ENCODE peak calls at places on chromosome 6, in ten cellular contexts. One of them, this sample, is unnamed.

GRCh38 chr6:149750136-149750609 is 632 bp downstream of the PCMT1 start:
- DNase-seq in NCI-H2081: peak
- DNase-seq in AG09309: no peak
- DNase-seq in C1 segment of cervical spinal cord: no peak
- DNase-seq in PC-9: peak
- DNase-seq in sigmoid colon: peak
- DNase-seq in GM13976: peak
- DNase-seq in GM12892: peak
- DNase-seq in AG10803: peak
- DNase-seq in stimulated activated CD4-positive, alpha-beta T cell treated with anti-CD3 and anti-CD28 coated beads, Interleukin-4, amount 100 ng/mL, for 24 hours: peak
- DNase-seq in this sample: peak

GRCh38 chr6:36336779-36337194 is at the start of gene BNIP5:
- DNase-seq in GM13976: peak
- DNase-seq in stimulated activated CD4-positive, alpha-beta T cell treated with anti-CD3 and anti-CD28 coated beads, Interleukin-4, amount 100 ng/mL, for 24 hours: no peak
- DNase-seq in C1 segment of cervical spinal cord: no peak
- DNase-seq in PC-9: no peak
- DNase-seq in AG10803: no peak
- DNase-seq in sigmoid colon: no peak
- DNase-seq in AG09309: no peak
- DNase-seq in GM12892: no peak
- DNase-seq in NCI-H2081: no peak
- DNase-seq in this sample: no peak

GRCh38 chr6:11264100-11264499 is 31.6 kb upstream of the NEDD9 start:
- DNase-seq in AG10803: no peak
- DNase-seq in GM13976: no peak
- DNase-seq in stimulated activated CD4-positive, alpha-beta T cell treated with anti-CD3 and anti-CD28 coated beads, Interleukin-4, amount 100 ng/mL, for 24 hours: no peak
- DNase-seq in GM12892: no peak
- DNase-seq in AG09309: no peak
- DNase-seq in C1 segment of cervical spinal cord: no peak
- DNase-seq in sigmoid colon: no peak
- DNase-seq in NCI-H2081: no peak
- DNase-seq in PC-9: no peak
- DNase-seq in this sample: no peak

GRCh38 chr6:17865243-17865642 is 122.2 kb downstream of the KIF13A start:
- DNase-seq in GM12892: no peak
- DNase-seq in AG10803: no peak
- DNase-seq in sigmoid colon: no peak
- DNase-seq in NCI-H2081: peak
- DNase-seq in AG09309: no peak
- DNase-seq in C1 segment of cervical spinal cord: no peak
- DNase-seq in PC-9: peak
- DNase-seq in GM13976: no peak
- DNase-seq in stimulated activated CD4-positive, alpha-beta T cell treated with anti-CD3 and anti-CD28 coated beads, Interleukin-4, amount 100 ng/mL, for 24 hours: no peak
- DNase-seq in this sample: no peak

GRCh38 chr6:31639449-31639861 is 13.0 kb downstream of the BAG6 start:
- DNase-seq in sigmoid colon: no peak
- DNase-seq in GM12892: no peak
- DNase-seq in stimulated activated CD4-positive, alpha-beta T cell treated with anti-CD3 and anti-CD28 coated beads, Interleukin-4, amount 100 ng/mL, for 24 hours: peak
- DNase-seq in PC-9: no peak
- DNase-seq in C1 segment of cervical spinal cord: no peak
- DNase-seq in GM13976: no peak
- DNase-seq in AG10803: peak
- DNase-seq in AG09309: no peak
- DNase-seq in NCI-H2081: no peak
- DNase-seq in this sample: no peak

GRCh38 chr6:137495652-137496391 is 1.6 kb upstream of the OLIG3 start:
- DNase-seq in NCI-H2081: no peak
- DNase-seq in AG10803: no peak
- DNase-seq in PC-9: no peak
- DNase-seq in GM13976: peak
- DNase-seq in C1 segment of cervical spinal cord: no peak
- DNase-seq in GM12892: no peak
- DNase-seq in stimulated activated CD4-positive, alpha-beta T cell treated with anti-CD3 and anti-CD28 coated beads, Interleukin-4, amount 100 ng/mL, for 24 hours: no peak
- DNase-seq in AG09309: no peak
- DNase-seq in sigmoid colon: no peak
- DNase-seq in this sample: no peak

GRCh38 chr6:121135425-121135824 is 198.9 kb downstream of the TBC1D32 start:
- DNase-seq in stimulated activated CD4-positive, alpha-beta T cell treated with anti-CD3 and anti-CD28 coated beads, Interleukin-4, amount 100 ng/mL, for 24 hours: no peak
- DNase-seq in C1 segment of cervical spinal cord: no peak
- DNase-seq in AG10803: no peak
- DNase-seq in PC-9: no peak
- DNase-seq in GM12892: no peak
- DNase-seq in GM13976: no peak
- DNase-seq in NCI-H2081: no peak
- DNase-seq in sigmoid colon: no peak
- DNase-seq in AG09309: no peak
- DNase-seq in this sample: no peak

GRCh38 chr6:25476126-25476525 is 175.9 kb upstream of the SCGN start:
- DNase-seq in AG09309: no peak
- DNase-seq in GM13976: no peak
- DNase-seq in AG10803: peak
- DNase-seq in PC-9: no peak
- DNase-seq in NCI-H2081: no peak
- DNase-seq in GM12892: no peak
- DNase-seq in C1 segment of cervical spinal cord: no peak
- DNase-seq in sigmoid colon: no peak
- DNase-seq in stimulated activated CD4-positive, alpha-beta T cell treated with anti-CD3 and anti-CD28 coated beads, Interleukin-4, amount 100 ng/mL, for 24 hours: no peak
- DNase-seq in this sample: no peak

GRCh38 chr6:79305020-79305419 is 70.5 kb upstream of the HMGN3 start:
- DNase-seq in AG10803: no peak
- DNase-seq in C1 segment of cervical spinal cord: no peak
- DNase-seq in AG09309: no peak
- DNase-seq in stimulated activated CD4-positive, alpha-beta T cell treated with anti-CD3 and anti-CD28 coated beads, Interleukin-4, amount 100 ng/mL, for 24 hours: no peak
- DNase-seq in NCI-H2081: no peak
- DNase-seq in GM12892: no peak
- DNase-seq in sigmoid colon: no peak
- DNase-seq in PC-9: no peak
- DNase-seq in GM13976: no peak
- DNase-seq in this sample: no peak

GRCh38 chr6:166308769-166309589 is 787 bp upstream of the PRR18 start:
- DNase-seq in GM12892: no peak
- DNase-seq in PC-9: no peak
- DNase-seq in C1 segment of cervical spinal cord: no peak
- DNase-seq in AG10803: no peak
- DNase-seq in sigmoid colon: no peak
- DNase-seq in GM13976: no peak
- DNase-seq in NCI-H2081: peak
- DNase-seq in AG09309: no peak
- DNase-seq in stimulated activated CD4-positive, alpha-beta T cell treated with anti-CD3 and anti-CD28 coated beads, Interleukin-4, amount 100 ng/mL, for 24 hours: no peak
- DNase-seq in this sample: no peak

This sample was measured in NCI-H1436.